ENCODE peak calls at places on chromosome 4, in six cellular contexts. R is right lobe of liver, E is cardiac muscle cell, C is endothelial cell, V is aorta, P is Kasumi-1. N is an unnamed sample.

GRCh38 chr4:175622887-175623286 is 189.2 kb downstream of the GPM6A start:
- DNase-seq in R (no peak), E (no peak), C (no peak), V (no peak), P (no peak), N (no peak)

GRCh38 chr4:148443550-148444295 is 1.5 kb upstream of the NR3C2 start:
- DNase-seq in R (peak), E (no peak), C (peak), V (peak), P (no peak), N (peak)

GRCh38 chr4:152937535-152938236 is 1.6 kb downstream of the FHDC1 start:
- DNase-seq in R (no peak), E (peak), C (peak), V (peak), P (peak), N (peak)

GRCh38 chr4:8128096-8128856 is 30.3 kb downstream of the ABLIM2 start:
- DNase-seq in R (no peak), E (no peak), C (no peak), V (no peak), P (no peak), N (no peak)

GRCh38 chr4:40227284-40227683 is 30.5 kb downstream of the RHOH start:
- DNase-seq in R (no peak), E (no peak), C (no peak), V (no peak), P (no peak), N (no peak)

GRCh38 chr4:42655921-42656735 is 777 bp downstream of the ATP8A1 start:
- DNase-seq in R (peak), E (no peak), C (peak), V (peak), P (peak), N (peak)

GRCh38 chr4:168218663-168219062 is 99.9 kb downstream of the DDX60 start:
- DNase-seq in R (no peak), E (peak), C (no peak), V (no peak), P (no peak), N (no peak)

GRCh38 chr4:153916273-153916755 is 127.4 kb upstream of the SFRP2 start:
- DNase-seq in R (no peak), E (no peak), C (no peak), V (no peak), P (no peak), N (no peak)

GRCh38 chr4:169070071-169070894 is 60.2 kb upstream of the CBR4 start:
- DNase-seq in R (no peak), E (peak), C (no peak), V (no peak), P (no peak), N (no peak)

GRCh38 chr4:97851115-97851514 is 292.2 kb downstream of the STPG2 start:
- DNase-seq in R (no peak), E (no peak), C (no peak), V (no peak), P (no peak), N (no peak)

GRCh38 chr4:20464381-20464780 is 212.7 kb downstream of the SLIT2 start:
- DNase-seq in R (no peak), E (peak), C (no peak), V (no peak), P (no peak), N (no peak)

GRCh38 chr4:155241225-155241624 is 32.8 kb downstream of the NPY2R start:
- DNase-seq in R (no peak), E (no peak), C (no peak), V (no peak), P (no peak), N (no peak)

GRCh38 chr4:153777421-153777820 is 11.5 kb downstream of the SFRP2 start:
- DNase-seq in R (no peak), E (no peak), C (no peak), V (no peak), P (no peak), N (no peak)

GRCh38 chr4:141144207-141144606 is 10.9 kb upstream of the RNF150 start:
- DNase-seq in R (no peak), E (no peak), C (no peak), V (no peak), P (no peak), N (no peak)

GRCh38 chr4:99810536-99810935 is 6.1 kb upstream of the DAPP1 start:
- DNase-seq in R (no peak), E (no peak), C (no peak), V (no peak), P (no peak), N (no peak)

GRCh38 chr4:75412746-75413145 is 101.5 kb downstream of the RCHY1 start:
- DNase-seq in R (no peak), E (no peak), C (no peak), V (no peak), P (no peak), N (no peak)

GRCh38 chr4:10093801-10094552 is 22.6 kb downstream of the WDR1 start:
- DNase-seq in R (peak), E (peak), C (no peak), V (no peak), P (peak), N (no peak)

GRCh38 chr4:186216465-186217024 is 10.8 kb upstream of the KLKB1 start:
- DNase-seq in R (no peak), E (peak), C (no peak), V (no peak), P (no peak), N (no peak)

GRCh38 chr4:1658146-1658545 is 26.0 kb downstream of the FAM53A start:
- DNase-seq in R (no peak), E (no peak), C (no peak), V (no peak), P (no peak), N (no peak)

GRCh38 chr4:80207172-80207583 is 9.9 kb downstream of the PRDM8 start:
- DNase-seq in R (no peak), E (no peak), C (peak), V (peak), P (no peak), N (no peak)

GRCh38 chr4:122403860-122404259 is 25.0 kb downstream of the ADAD1 start:
- DNase-seq in R (no peak), E (no peak), C (no peak), V (no peak), P (no peak), N (no peak)

GRCh38 chr4:152045397-152045780 is 284.6 kb upstream of the GATB start:
- DNase-seq in R (no peak), E (no peak), C (no peak), V (no peak), P (no peak), N (no peak)

GRCh38 chr4:186651624-186652023 is 72.0 kb downstream of the FAT1 start:
- DNase-seq in R (no peak), E (peak), C (no peak), V (peak), P (no peak), N (peak)

GRCh38 chr4:78534286-78534955 is 17.1 kb upstream of the ANXA3 start:
- DNase-seq in R (no peak), E (no peak), C (no peak), V (no peak), P (no peak), N (no peak)

GRCh38 chr4:188811116-188811515 is 671.9 kb downstream of the TRIML1 start:
- DNase-seq in R (no peak), E (no peak), C (no peak), V (no peak), P (no peak), N (no peak)

GRCh38 chr4:187354740-187355139 is 631.1 kb upstream of the FAT1 start:
- DNase-seq in R (no peak), E (no peak), C (no peak), V (no peak), P (no peak), N (no peak)